ENCODE peak calls at places on chromosomes 1 and 21, in nine cellular contexts. R is NCI-H1092; Q is NCI-H1105; I is T-helper 2 cell; M is thoracic aorta; O is HT-29; G is SJSA1; S is fibroblast of mammary gland; D is stimulated activated CD8-positive, alpha-beta memory T cell treated with anti-CD3 and anti-CD28 coated beads, Interleukin-4, amount 100 ng/mL, for 1 hour. N is an unnamed sample.

GRCh38 chr1:204410764-204411450 is 710 bp downstream of the PPP1R15B start:
- DNase-seq in G (peak), D (no peak), S (peak), R (no peak), Q (peak), I (no peak), M (no peak), O (peak), N (no peak)

GRCh38 chr1:159854101-159854692 is 8.3 kb downstream of the VSIG8 start:
- DNase-seq in D (no peak), M (peak), R (no peak), O (peak), Q (no peak), S (peak), I (no peak), G (peak), N (peak)

GRCh38 chr1:51115714-51116404 is 13.8 kb downstream of the C1orf185 start:
- DNase-seq in M (no peak), G (no peak), O (no peak), R (no peak), S (no peak), I (no peak), Q (no peak), D (no peak), N (no peak)

GRCh38 chr1:190497561-190497960 is 19.9 kb upstream of the BRINP3 start:
- DNase-seq in S (no peak), O (no peak), I (no peak), D (no peak), Q (no peak), R (no peak), G (no peak), M (no peak), N (no peak)

GRCh38 chr1:28370220-28371010 is 875 bp downstream of the PHACTR4 start:
- DNase-seq in I (no peak), D (no peak), G (peak), O (peak), M (no peak), Q (peak), R (peak), S (peak), N (peak)

GRCh38 chr1:76494807-76495206 is 372.5 kb upstream of the ST6GALNAC5 start:
- DNase-seq in D (no peak), O (no peak), Q (no peak), R (no peak), I (no peak), S (peak), G (no peak), M (no peak), N (no peak)

GRCh38 chr1:86965012-86965826 is 50.8 kb downstream of the HS2ST1 start:
- DNase-seq in R (peak), I (no peak), G (peak), M (no peak), D (no peak), S (peak), Q (peak), O (peak), N (peak)

GRCh38 chr1:236854602-236854978 is 59.5 kb downstream of the MTR start:
- DNase-seq in S (peak), Q (no peak), M (no peak), O (no peak), I (no peak), R (no peak), D (no peak), G (peak), N (no peak)

GRCh38 chr1:240178366-240178765 is 86.7 kb downstream of the FMN2 start:
- DNase-seq in R (no peak), S (no peak), G (no peak), D (no peak), O (no peak), Q (no peak), M (no peak), I (no peak), N (no peak)

GRCh38 chr1:12501661-12502060 is 116.3 kb downstream of the DHRS3 start:
- DNase-seq in O (no peak), R (no peak), S (peak), M (no peak), D (no peak), G (no peak), Q (no peak), I (no peak), N (no peak)

GRCh38 chr1:51559501-51559900 is 40.4 kb upstream of the EPS15 start:
- DNase-seq in R (no peak), M (no peak), D (no peak), O (no peak), S (no peak), G (no peak), I (no peak), Q (no peak), N (no peak)

GRCh38 chr1:25586181-25586588 is 30.4 kb upstream of the MAN1C1 start:
- DNase-seq in I (no peak), G (no peak), R (no peak), D (no peak), O (no peak), Q (no peak), M (no peak), S (no peak), N (no peak)

GRCh38 chr1:85612704-85613361 is 32.3 kb downstream of the CCN1 start:
- DNase-seq in S (peak), Q (no peak), O (peak), M (no peak), D (no peak), R (no peak), G (peak), I (no peak), N (no peak)

GRCh38 chr1:11948822-11949458 is 14.4 kb downstream of the PLOD1 start:
- DNase-seq in O (no peak), I (no peak), Q (no peak), M (no peak), S (peak), D (no peak), G (no peak), R (no peak), N (no peak)

GRCh38 chr1:172719694-172720138 is 60.8 kb downstream of the FASLG start:
- DNase-seq in O (peak), Q (no peak), R (no peak), D (no peak), I (no peak), M (no peak), G (peak), S (peak), N (peak)

GRCh38 chr1:218660678-218661053 is 315.5 kb downstream of the TGFB2 start:
- DNase-seq in M (no peak), G (peak), O (peak), R (no peak), I (no peak), S (peak), Q (no peak), D (no peak), N (no peak)

GRCh38 chr21:29209696-29210095 is 79.3 kb downstream of the MAP3K7CL start:
- DNase-seq in R (no peak), D (no peak), Q (no peak), G (no peak), S (peak), I (no peak), O (no peak), M (no peak), N (no peak)

GRCh38 chr1:14369526-14370213 is 228.8 kb upstream of the KAZN start:
- DNase-seq in M (no peak), S (peak), R (no peak), G (no peak), O (no peak), Q (no peak), D (no peak), I (no peak), N (no peak)

GRCh38 chr1:32949519-32949918 is 15.1 kb downstream of the RNF19B start:
- DNase-seq in G (no peak), I (no peak), D (no peak), S (no peak), O (no peak), Q (no peak), M (no peak), R (no peak), N (no peak)

GRCh38 chr1:178934574-178934945 is 63.7 kb upstream of the ANGPTL1 start:
- DNase-seq in S (no peak), I (no peak), R (no peak), M (no peak), O (no peak), D (no peak), Q (no peak), G (no peak), N (no peak)

GRCh38 chr1:94940738-94941137 is 13.8 kb upstream of the CNN3 start:
- DNase-seq in M (no peak), S (no peak), O (no peak), R (no peak), Q (no peak), G (no peak), D (no peak), I (no peak), N (no peak)

GRCh38 chr1:151993734-151994496 is at the start of gene S100A10:
- DNase-seq in S (peak), D (peak), G (peak), R (no peak), Q (no peak), I (peak), M (peak), O (peak), N (no peak)

GRCh38 chr1:70247768-70248167 is 26.6 kb downstream of the SRSF11 start:
- DNase-seq in Q (no peak), M (no peak), G (no peak), I (no peak), R (no peak), O (no peak), S (no peak), D (no peak), N (no peak)

GRCh38 chr1:152112101-152112884 is 3.0 kb downstream of the TCHH start:
- DNase-seq in G (peak), O (no peak), M (no peak), I (no peak), S (peak), D (no peak), Q (peak), R (no peak), N (no peak)

GRCh38 chr1:234745844-234746797 is 136.1 kb upstream of the IRF2BP2 start:
- DNase-seq in Q (no peak), O (no peak), D (no peak), I (no peak), G (peak), M (no peak), S (peak), R (peak), N (peak)

GRCh38 chr1:27318137-27318536 is 3.8 kb upstream of the TMEM222 start:
- DNase-seq in S (no peak), I (no peak), D (no peak), G (no peak), Q (no peak), O (no peak), M (no peak), R (no peak), N (no peak)

GRCh38 chr21:35857082-35857481 is 203.2 kb downstream of the SETD4 start:
- DNase-seq in G (no peak), R (no peak), S (no peak), M (no peak), O (no peak), D (no peak), Q (no peak), I (no peak), N (no peak)

GRCh38 chr1:151458936-151459330 is 361 bp downstream of the POGZ start:
- DNase-seq in S (peak), G (peak), R (peak), D (no peak), O (peak), I (peak), M (no peak), Q (peak), N (peak)

GRCh38 chr21:42312626-42313104 is 2.5 kb downstream of the TFF3 start:
- DNase-seq in I (no peak), O (no peak), G (no peak), D (no peak), S (no peak), R (peak), M (no peak), Q (no peak), N (no peak)

GRCh38 chr1:45767035-45767434 is 16.6 kb upstream of the IPP start:
- DNase-seq in O (no peak), S (peak), R (no peak), M (no peak), Q (no peak), G (no peak), I (no peak), D (no peak), N (no peak)

GRCh38 chr1:226593541-226593940 is 45.0 kb downstream of the STUM start:
- DNase-seq in G (no peak), O (no peak), D (no peak), M (no peak), R (no peak), I (no peak), Q (no peak), S (no peak), N (no peak)

GRCh38 chr1:52482326-52483004 is 70.4 kb downstream of the TUT4 start:
- DNase-seq in I (no peak), M (no peak), O (no peak), G (no peak), R (no peak), D (no peak), S (no peak), Q (no peak), N (no peak)